ENCODE peak calls at places on chromosome 20, in ten cellular contexts. One of them, this sample, is unnamed.

GRCh38 chr20:12201289-12201991 is 283.7 kb downstream of the BTBD3 start:
- DNase-seq in tibial nerve: no peak
- DNase-seq in A549: no peak
- DNase-seq in H1: no peak
- DNase-seq in stomach: no peak
- DNase-seq in ovary: no peak
- DNase-seq in transverse colon: no peak
- DNase-seq in HepG2: no peak
- DNase-seq in suprapubic skin: peak
- DNase-seq in GM12878: no peak
- DNase-seq in this sample: no peak

GRCh38 chr20:33693274-33693673 is 7.1 kb upstream of the E2F1 start:
- DNase-seq in tibial nerve: no peak
- DNase-seq in A549: no peak
- DNase-seq in H1: no peak
- DNase-seq in stomach: no peak
- DNase-seq in ovary: no peak
- DNase-seq in transverse colon: no peak
- DNase-seq in HepG2: no peak
- DNase-seq in suprapubic skin: no peak
- DNase-seq in GM12878: no peak
- DNase-seq in this sample: no peak

GRCh38 chr20:25008388-25009217 is 16.1 kb upstream of the APMAP start:
- DNase-seq in tibial nerve: no peak
- DNase-seq in A549: no peak
- DNase-seq in H1: no peak
- DNase-seq in stomach: no peak
- DNase-seq in ovary: no peak
- DNase-seq in transverse colon: no peak
- DNase-seq in HepG2: no peak
- DNase-seq in suprapubic skin: no peak
- DNase-seq in GM12878: no peak
- DNase-seq in this sample: no peak

GRCh38 chr20:46289416-46289815 is 18.9 kb downstream of the CDH22 start:
- DNase-seq in tibial nerve: no peak
- DNase-seq in A549: no peak
- DNase-seq in H1: no peak
- DNase-seq in stomach: no peak
- DNase-seq in ovary: no peak
- DNase-seq in transverse colon: no peak
- DNase-seq in HepG2: no peak
- DNase-seq in suprapubic skin: no peak
- DNase-seq in GM12878: no peak
- DNase-seq in this sample: no peak

GRCh38 chr20:58989196-58989595 is 8.1 kb downstream of the NELFCD start:
- DNase-seq in tibial nerve: no peak
- DNase-seq in A549: no peak
- DNase-seq in H1: no peak
- DNase-seq in stomach: no peak
- DNase-seq in ovary: no peak
- DNase-seq in transverse colon: no peak
- DNase-seq in HepG2: no peak
- DNase-seq in suprapubic skin: peak
- DNase-seq in GM12878: no peak
- DNase-seq in this sample: no peak

GRCh38 chr20:15776773-15777172 is 796.5 kb downstream of the KIF16B start:
- DNase-seq in tibial nerve: no peak
- DNase-seq in A549: no peak
- DNase-seq in H1: no peak
- DNase-seq in stomach: no peak
- DNase-seq in ovary: no peak
- DNase-seq in transverse colon: no peak
- DNase-seq in HepG2: no peak
- DNase-seq in suprapubic skin: no peak
- DNase-seq in GM12878: no peak
- DNase-seq in this sample: no peak

GRCh38 chr20:23655551-23656211 is 17.9 kb upstream of the CST3 start:
- DNase-seq in tibial nerve: peak
- DNase-seq in A549: no peak
- DNase-seq in H1: peak
- DNase-seq in stomach: no peak
- DNase-seq in ovary: peak
- DNase-seq in transverse colon: peak
- DNase-seq in HepG2: no peak
- DNase-seq in suprapubic skin: no peak
- DNase-seq in GM12878: no peak
- DNase-seq in this sample: peak

GRCh38 chr20:15759546-15760216 is 813.6 kb downstream of the KIF16B start:
- DNase-seq in tibial nerve: no peak
- DNase-seq in A549: peak
- DNase-seq in H1: no peak
- DNase-seq in stomach: no peak
- DNase-seq in ovary: no peak
- DNase-seq in transverse colon: no peak
- DNase-seq in HepG2: no peak
- DNase-seq in suprapubic skin: no peak
- DNase-seq in GM12878: no peak
- DNase-seq in this sample: no peak

GRCh38 chr20:35368616-35369423 is 43.0 kb downstream of the UQCC1 start:
- DNase-seq in tibial nerve: no peak
- DNase-seq in A549: no peak
- DNase-seq in H1: no peak
- DNase-seq in stomach: no peak
- DNase-seq in ovary: no peak
- DNase-seq in transverse colon: no peak
- DNase-seq in HepG2: no peak
- DNase-seq in suprapubic skin: no peak
- DNase-seq in GM12878: no peak
- DNase-seq in this sample: no peak

GRCh38 chr20:38325905-38326304 is 20.4 kb upstream of the LBP start:
- DNase-seq in tibial nerve: no peak
- DNase-seq in A549: no peak
- DNase-seq in H1: no peak
- DNase-seq in stomach: no peak
- DNase-seq in ovary: no peak
- DNase-seq in transverse colon: no peak
- DNase-seq in HepG2: no peak
- DNase-seq in suprapubic skin: no peak
- DNase-seq in GM12878: no peak
- DNase-seq in this sample: no peak

GRCh38 chr20:58212636-58213035 is 15.8 kb downstream of the ANKRD60 start:
- DNase-seq in tibial nerve: no peak
- DNase-seq in A549: no peak
- DNase-seq in H1: no peak
- DNase-seq in stomach: no peak
- DNase-seq in ovary: no peak
- DNase-seq in transverse colon: no peak
- DNase-seq in HepG2: no peak
- DNase-seq in suprapubic skin: no peak
- DNase-seq in GM12878: no peak
- DNase-seq in this sample: no peak

GRCh38 chr20:25195962-25196700 is 619 bp downstream of the ENTPD6 start:
- DNase-seq in tibial nerve: no peak
- DNase-seq in A549: peak
- DNase-seq in H1: peak
- DNase-seq in stomach: peak
- DNase-seq in ovary: no peak
- DNase-seq in transverse colon: peak
- DNase-seq in HepG2: peak
- DNase-seq in suprapubic skin: peak
- DNase-seq in GM12878: no peak
- DNase-seq in this sample: peak

GRCh38 chr20:12395404-12396159 is 477.9 kb downstream of the BTBD3 start:
- DNase-seq in tibial nerve: no peak
- DNase-seq in A549: no peak
- DNase-seq in H1: no peak
- DNase-seq in stomach: no peak
- DNase-seq in ovary: no peak
- DNase-seq in transverse colon: no peak
- DNase-seq in HepG2: no peak
- DNase-seq in suprapubic skin: no peak
- DNase-seq in GM12878: no peak
- DNase-seq in this sample: no peak

GRCh38 chr20:36919715-36920333 is 31.7 kb downstream of the SAMHD1 start:
- DNase-seq in tibial nerve: no peak
- DNase-seq in A549: peak
- DNase-seq in H1: no peak
- DNase-seq in stomach: no peak
- DNase-seq in ovary: no peak
- DNase-seq in transverse colon: no peak
- DNase-seq in HepG2: peak
- DNase-seq in suprapubic skin: no peak
- DNase-seq in GM12878: peak
- DNase-seq in this sample: no peak

GRCh38 chr20:16922834-16923233 is 174.7 kb downstream of the OTOR start:
- DNase-seq in tibial nerve: no peak
- DNase-seq in A549: peak
- DNase-seq in H1: no peak
- DNase-seq in stomach: no peak
- DNase-seq in ovary: no peak
- DNase-seq in transverse colon: no peak
- DNase-seq in HepG2: no peak
- DNase-seq in suprapubic skin: no peak
- DNase-seq in GM12878: no peak
- DNase-seq in this sample: no peak

GRCh38 chr20:47500554-47500953 is 1.1 kb upstream of the NCOA3 start:
- DNase-seq in tibial nerve: no peak
- DNase-seq in A549: no peak
- DNase-seq in H1: no peak
- DNase-seq in stomach: no peak
- DNase-seq in ovary: no peak
- DNase-seq in transverse colon: no peak
- DNase-seq in HepG2: no peak
- DNase-seq in suprapubic skin: peak
- DNase-seq in GM12878: no peak
- DNase-seq in this sample: no peak
- H3K4me3 ChIP-seq in tibial nerve: no peak
- H3K4me3 ChIP-seq in A549: peak
- H3K4me3 ChIP-seq in H1: no peak
- H3K4me3 ChIP-seq in stomach: no peak
- H3K4me3 ChIP-seq in ovary: no peak
- H3K4me3 ChIP-seq in transverse colon: no peak
- H3K4me3 ChIP-seq in HepG2: peak
- H3K4me3 ChIP-seq in suprapubic skin: no peak
- H3K4me3 ChIP-seq in GM12878: peak
- H3K4me3 ChIP-seq in this sample: no peak

DNA sequence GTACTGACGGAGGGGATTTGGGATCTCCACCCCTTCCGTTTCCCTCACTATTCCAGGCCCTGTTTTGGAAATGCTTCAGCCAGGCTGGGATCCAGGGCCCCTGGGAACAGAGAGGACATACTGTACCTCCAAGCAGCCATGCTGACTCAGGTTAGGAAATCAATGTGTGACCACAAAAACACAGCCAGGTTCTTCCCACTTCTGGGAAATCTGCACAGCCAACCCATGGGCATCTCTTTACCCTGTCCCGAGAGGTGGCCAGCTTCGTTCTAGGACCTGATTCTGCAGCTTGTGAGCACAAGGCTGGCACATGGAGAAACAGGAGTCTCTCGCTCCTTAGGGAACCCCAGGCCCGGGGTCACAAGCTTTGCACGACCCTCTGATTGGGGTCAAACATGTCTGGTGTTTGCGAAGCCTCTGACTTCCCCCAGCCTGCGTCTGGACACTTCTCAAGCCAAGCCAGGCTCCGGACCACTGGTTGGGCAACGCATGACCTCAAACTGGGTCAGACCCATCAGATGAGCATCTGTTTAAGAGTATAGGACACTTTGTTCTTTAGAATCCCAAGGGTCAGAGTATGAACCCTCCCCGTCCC is 8.3 kb upstream of the TTPAL start:
- DNase-seq in tibial nerve: peak
- DNase-seq in A549: no peak
- DNase-seq in H1: peak
- DNase-seq in stomach: no peak
- DNase-seq in ovary: peak
- DNase-seq in transverse colon: no peak
- DNase-seq in HepG2: peak
- DNase-seq in suprapubic skin: peak
- DNase-seq in GM12878: no peak
- DNase-seq in this sample: no peak
- TF ChIP-seq EP300 in tibial nerve: peak
- TF ChIP-seq EP300 in A549: no peak
- TF ChIP-seq EP300 in H1: no peak
- TF ChIP-seq EP300 in stomach: no peak
- TF ChIP-seq EP300 in ovary: no peak
- TF ChIP-seq EP300 in transverse colon: no peak
- TF ChIP-seq EP300 in HepG2: no peak
- TF ChIP-seq EP300 in suprapubic skin: no peak
- TF ChIP-seq EP300 in GM12878: no peak
- TF ChIP-seq EP300 in this sample: peak

GRCh38 chr20:4972506-4973251 is 28.6 kb downstream of the SLC23A2 start:
- DNase-seq in tibial nerve: no peak
- DNase-seq in A549: peak
- DNase-seq in H1: no peak
- DNase-seq in stomach: no peak
- DNase-seq in ovary: no peak
- DNase-seq in transverse colon: no peak
- DNase-seq in HepG2: no peak
- DNase-seq in suprapubic skin: no peak
- DNase-seq in GM12878: no peak
- DNase-seq in this sample: no peak
- H3K4me3 ChIP-seq in tibial nerve: no peak
- H3K4me3 ChIP-seq in A549: peak
- H3K4me3 ChIP-seq in H1: no peak
- H3K4me3 ChIP-seq in stomach: no peak
- H3K4me3 ChIP-seq in ovary: no peak
- H3K4me3 ChIP-seq in transverse colon: no peak
- H3K4me3 ChIP-seq in HepG2: peak
- H3K4me3 ChIP-seq in suprapubic skin: peak
- H3K4me3 ChIP-seq in GM12878: peak
- H3K4me3 ChIP-seq in this sample: peak

GRCh38 chr20:57134804-57135203 is 131.6 kb downstream of the BMP7 start:
- DNase-seq in tibial nerve: no peak
- DNase-seq in A549: no peak
- DNase-seq in H1: no peak
- DNase-seq in stomach: no peak
- DNase-seq in ovary: no peak
- DNase-seq in transverse colon: no peak
- DNase-seq in HepG2: no peak
- DNase-seq in suprapubic skin: no peak
- DNase-seq in GM12878: no peak
- DNase-seq in this sample: no peak
- TF ChIP-seq EP300 in tibial nerve: no peak
- TF ChIP-seq EP300 in A549: no peak
- TF ChIP-seq EP300 in H1: no peak
- TF ChIP-seq EP300 in stomach: no peak
- TF ChIP-seq EP300 in ovary: no peak
- TF ChIP-seq EP300 in transverse colon: no peak
- TF ChIP-seq EP300 in HepG2: no peak
- TF ChIP-seq EP300 in suprapubic skin: no peak
- TF ChIP-seq EP300 in GM12878: no peak
- TF ChIP-seq EP300 in this sample: no peak

GRCh38 chr20:50189681-50190250 is 864 bp upstream of the CEBPB start:
- DNase-seq in tibial nerve: no peak
- DNase-seq in A549: peak
- DNase-seq in H1: no peak
- DNase-seq in stomach: peak
- DNase-seq in ovary: peak
- DNase-seq in transverse colon: peak
- DNase-seq in HepG2: peak
- DNase-seq in suprapubic skin: peak
- DNase-seq in GM12878: no peak
- DNase-seq in this sample: no peak
- H3K4me3 ChIP-seq in tibial nerve: no peak
- H3K4me3 ChIP-seq in A549: peak
- H3K4me3 ChIP-seq in H1: peak
- H3K4me3 ChIP-seq in stomach: peak
- H3K4me3 ChIP-seq in ovary: peak
- H3K4me3 ChIP-seq in transverse colon: peak
- H3K4me3 ChIP-seq in HepG2: peak
- H3K4me3 ChIP-seq in suprapubic skin: peak
- H3K4me3 ChIP-seq in GM12878: peak
- H3K4me3 ChIP-seq in this sample: peak

This sample was measured in esophagus muscularis mucosa.